ENCODE peak calls at places on chromosomes 12 and 14, in five cellular contexts. W is dorsolateral prefrontal cortex, J is fibroblast of pulmonary artery, L is fibroblast of the aortic adventitia, C is upper lobe of right lung. B is an unnamed sample.

GRCh38 chr12:120361506-120362208 is 7.3 kb downstream of the MSI1 start:
- DNase-seq in W (peak), J (peak), L (peak), C (no peak), B (peak)

GRCh38 chr12:81078469-81079196 is 754 bp downstream of the ACSS3 start:
- DNase-seq in W (no peak), J (peak), L (peak), C (no peak), B (peak)

GRCh38 chr12:46109343-46110219 is 119.2 kb upstream of the SCAF11 start:
- DNase-seq in W (no peak), J (no peak), L (no peak), C (no peak), B (no peak)

GRCh38 chr14:102026934-102027333 is 59.9 kb downstream of the HSP90AA1 start:
- DNase-seq in W (no peak), J (no peak), L (no peak), C (no peak), B (no peak)

GRCh38 chr12:110590806-110591326 is 7.7 kb upstream of the PPTC7 start:
- DNase-seq in W (no peak), J (peak), L (peak), C (no peak), B (peak)

GRCh38 chr12:115140981-115141380 is 457.0 kb upstream of the TBX3 start:
- DNase-seq in W (no peak), J (no peak), L (no peak), C (no peak), B (no peak)

GRCh38 chr14:44505588-44505987 is 1.5 kb downstream of the FSCB start:
- DNase-seq in W (no peak), J (no peak), L (no peak), C (no peak), B (no peak)

GRCh38 chr12:68868043-68868790 is 60.2 kb downstream of the MDM2 start:
- DNase-seq in W (no peak), J (no peak), L (no peak), C (no peak), B (no peak)

GRCh38 chr14:76948213-76948947 is 80.1 kb downstream of the IRF2BPL start:
- DNase-seq in W (no peak), J (no peak), L (no peak), C (peak), B (no peak)

GRCh38 chr12:10304161-10304574 is 3.5 kb upstream of the KLRD1 start:
- DNase-seq in W (no peak), J (peak), L (peak), C (no peak), B (peak)

GRCh38 chr12:32051511-32052299 is 54.9 kb upstream of the BICD1 start:
- DNase-seq in W (no peak), J (peak), L (peak), C (no peak), B (peak)

GRCh38 chr14:53452005-53452678 is 299.0 kb upstream of the DDHD1 start:
- DNase-seq in W (no peak), J (no peak), L (no peak), C (no peak), B (no peak)

GRCh38 chr12:49671051-49671765 is 36.0 kb downstream of the FMNL3 start:
- DNase-seq in W (no peak), J (no peak), L (no peak), C (no peak), B (no peak)

GRCh38 chr14:93042968-93043940 is 72.5 kb downstream of the ITPK1 start:
- DNase-seq in W (no peak), J (peak), L (peak), C (peak), B (peak)

GRCh38 chr14:99174920-99175319 is 97.1 kb downstream of the BCL11B start:
- DNase-seq in W (no peak), J (no peak), L (no peak), C (no peak), B (no peak)

GRCh38 chr12:56189918-56190694 is 823 bp upstream of the SMARCC2 start:
- DNase-seq in W (peak), J (peak), L (peak), C (peak), B (peak)

GRCh38 chr14:105497671-105498429 is 6.8 kb downstream of the TEDC1 start:
- DNase-seq in W (peak), J (no peak), L (no peak), C (peak), B (no peak)

GRCh38 chr12:120413901-120414695 is 23.8 kb upstream of the COX6A1 start:
- DNase-seq in W (no peak), J (no peak), L (no peak), C (no peak), B (no peak)

GRCh38 chr14:92473947-92474535 is 39.5 kb upstream of the RIN3 start:
- DNase-seq in W (no peak), J (no peak), L (no peak), C (no peak), B (peak)

GRCh38 chr12:117093918-117094630 is 5.1 kb downstream of the TESC start:
- DNase-seq in W (no peak), J (no peak), L (no peak), C (peak), B (no peak)

GRCh38 chr12:98066251-98066650 is 449.1 kb upstream of the TMPO start:
- DNase-seq in W (no peak), J (no peak), L (no peak), C (no peak), B (no peak)

GRCh38 chr14:36658091-36659009 is 3.3 kb upstream of the PAX9 start:
- DNase-seq in W (no peak), J (no peak), L (no peak), C (no peak), B (no peak)

GRCh38 chr12:92234533-92234932 is 88.9 kb upstream of the BTG1 start:
- DNase-seq in W (no peak), J (no peak), L (no peak), C (no peak), B (peak)

GRCh38 chr12:50221228-50222008 is 54.2 kb upstream of the CERS5 start:
- DNase-seq in W (no peak), J (peak), L (peak), C (no peak), B (peak)

GRCh38 chr12:50825372-50825838 is 17.3 kb upstream of the TMPRSS12 start:
- DNase-seq in W (no peak), J (peak), L (peak), C (no peak), B (peak)

GRCh38 chr12:7989827-7990491 is 42.6 kb upstream of the FOXJ2 start:
- DNase-seq in W (no peak), J (peak), L (no peak), C (peak), B (no peak)

GRCh38 chr14:76904100-76904739 is 78.0 kb downstream of the LRRC74A start:
- DNase-seq in W (no peak), J (peak), L (peak), C (no peak), B (peak)

GRCh38 chr12:106070147-106070546 is 68.6 kb downstream of the NUAK1 start:
- DNase-seq in W (no peak), J (no peak), L (no peak), C (no peak), B (no peak)

GRCh38 chr12:120917748-120918147 is 13.6 kb upstream of the SPPL3 start:
- DNase-seq in W (no peak), J (no peak), L (no peak), C (no peak), B (no peak)

GRCh38 chr12:39620664-39621658 is 1.4 kb upstream of the ABCD2 start:
- DNase-seq in W (no peak), J (peak), L (peak), C (no peak), B (peak)

GRCh38 chr12:82817368-82817767 is 130.7 kb downstream of the TMTC2 start:
- DNase-seq in W (no peak), J (no peak), L (no peak), C (no peak), B (peak)

GRCh38 chr14:58301416-58301815 is 3.1 kb downstream of the ARID4A start:
- DNase-seq in W (no peak), J (no peak), L (no peak), C (no peak), B (no peak)

GRCh38 chr14:60151715-60152114 is 13.5 kb downstream of the DHRS7 start:
- DNase-seq in W (peak), J (peak), L (peak), C (peak), B (peak)

GRCh38 chr14:98622208-98623051 is 649.6 kb downstream of the BCL11B start:
- DNase-seq in W (no peak), J (no peak), L (no peak), C (no peak), B (peak)

GRCh38 chr12:82527165-82527780 is 159.4 kb upstream of the TMTC2 start:
- DNase-seq in W (no peak), J (peak), L (peak), C (no peak), B (peak)

GRCh38 chr14:100540141-100540925 is 46.9 kb downstream of the BEGAIN start:
- DNase-seq in W (peak), J (no peak), L (no peak), C (no peak), B (no peak)
- TF ChIP-seq CTCF in W (no peak), J (peak), L (no peak), C (peak), B (peak)

GRCh38 chr12:133206390-133206789 is 25.1 kb downstream of the ZNF268 start:
- DNase-seq in W (no peak), J (no peak), L (no peak), C (no peak), B (no peak)
- H3K4me3 ChIP-seq in W (no peak), J (no peak), L (no peak), C (no peak), B (no peak)

GRCh38 chr14:81170104-81170828 is 50.5 kb downstream of the GTF2A1 start:
- DNase-seq in W (peak), J (peak), L (peak), C (peak), B (peak)

GRCh38 chr14:81172353-81172752 is 48.4 kb downstream of the GTF2A1 start:
- DNase-seq in W (no peak), J (no peak), L (no peak), C (no peak), B (no peak)

GRCh38 chr14:81169711-81170103 is 51.1 kb downstream of the GTF2A1 start:
- DNase-seq in W (peak), J (no peak), L (peak), C (peak), B (no peak)

GRCh38 chr14:81169267-81169666 is 51.5 kb downstream of the GTF2A1 start:
- DNase-seq in W (no peak), J (no peak), L (no peak), C (no peak), B (no peak)

GRCh38 chr14:81170829-81171195 is 49.9 kb downstream of the GTF2A1 start:
- DNase-seq in W (no peak), J (no peak), L (no peak), C (no peak), B (no peak)
- TF ChIP-seq CTCF in W (peak), J (no peak), L (no peak), C (no peak), B (no peak)

GRCh38 chr12:22728989-22729388 is 104.0 kb downstream of the ETNK1 start:
- DNase-seq in W (no peak), J (no peak), L (no peak), C (no peak), B (peak)
- H3K4me3 ChIP-seq in W (no peak), J (no peak), L (no peak), C (no peak), B (no peak)

GRCh38 chr12:63264629-63265028 is 113.6 kb upstream of the AVPR1A start:
- DNase-seq in W (no peak), J (no peak), L (no peak), C (no peak), B (no peak)
- TF ChIP-seq CTCF in W (no peak), J (no peak), L (no peak), C (no peak), B (no peak)

GRCh38 chr12:124788936-124789555 is 74.6 kb downstream of the SCARB1 start:
- DNase-seq in W (no peak), J (no peak), L (no peak), C (no peak), B (no peak)

GRCh38 chr12:124782132-124782531 is 81.5 kb downstream of the SCARB1 start:
- DNase-seq in W (no peak), J (peak), L (no peak), C (no peak), B (no peak)

GRCh38 chr12:124784871-124785572 is 78.6 kb downstream of the SCARB1 start:
- DNase-seq in W (no peak), J (no peak), L (no peak), C (no peak), B (no peak)

GRCh38 chr12:124783087-124783486 is 80.6 kb downstream of the SCARB1 start:
- DNase-seq in W (no peak), J (no peak), L (no peak), C (no peak), B (no peak)

DNA sequence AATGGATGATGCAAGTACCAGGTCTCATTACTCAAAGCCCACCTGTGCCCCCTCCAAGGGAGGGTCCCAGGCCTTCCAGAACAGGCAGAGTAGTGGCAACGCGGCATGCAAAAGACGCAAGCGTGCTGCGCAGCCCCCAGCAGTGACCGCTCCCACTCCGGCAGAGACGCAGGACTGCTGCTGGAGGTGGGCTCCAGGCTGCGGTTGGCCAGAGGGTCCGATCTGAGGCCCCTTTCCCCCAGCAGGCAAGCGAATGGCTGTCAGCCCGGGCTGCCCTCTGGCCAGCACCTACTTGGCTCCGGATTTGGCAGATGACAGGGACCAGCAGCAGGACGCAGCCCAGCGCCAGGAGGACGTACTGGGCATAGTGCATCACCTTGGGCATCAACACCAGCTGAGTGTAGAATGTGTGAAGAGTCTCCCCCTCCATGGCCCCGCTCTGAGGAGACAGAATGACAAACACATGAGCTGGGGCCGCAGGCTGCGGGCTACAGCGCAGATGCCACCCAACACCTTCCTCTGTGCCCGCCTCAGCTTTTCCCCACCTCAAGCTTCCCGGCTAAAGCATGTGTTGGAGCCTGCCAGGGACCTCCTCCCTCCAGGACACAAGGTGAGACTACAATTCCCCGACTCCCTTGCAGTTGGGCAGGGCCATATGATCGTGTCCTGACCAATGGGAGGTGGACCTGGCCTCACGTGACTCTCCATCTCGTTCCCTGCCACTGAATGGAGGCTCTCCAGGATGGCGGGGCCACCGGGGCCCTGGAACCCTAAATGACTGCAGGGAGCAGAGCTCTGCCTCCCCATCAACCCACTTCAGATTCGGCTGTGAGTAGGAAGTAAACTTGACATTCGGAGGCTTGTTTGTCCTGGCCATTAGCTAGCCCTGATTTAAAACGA is 77.3 kb downstream of the SCARB1 start:
- DNase-seq in W (peak), J (peak), L (peak), C (peak), B (peak)
- H3K4me3 ChIP-seq in W (peak), J (peak), L (peak), C (peak), B (peak)

GRCh38 chr12:293199-293598 is 30.6 kb upstream of the SLC6A13 start:
- DNase-seq in W (no peak), J (no peak), L (no peak), C (no peak), B (no peak)

GRCh38 chr12:291153-291723 is 28.6 kb upstream of the SLC6A13 start:
- DNase-seq in W (no peak), J (no peak), L (peak), C (no peak), B (no peak)

GRCh38 chr12:292186-292585 is 29.6 kb upstream of the SLC6A13 start:
- DNase-seq in W (no peak), J (no peak), L (no peak), C (no peak), B (no peak)

DNA sequence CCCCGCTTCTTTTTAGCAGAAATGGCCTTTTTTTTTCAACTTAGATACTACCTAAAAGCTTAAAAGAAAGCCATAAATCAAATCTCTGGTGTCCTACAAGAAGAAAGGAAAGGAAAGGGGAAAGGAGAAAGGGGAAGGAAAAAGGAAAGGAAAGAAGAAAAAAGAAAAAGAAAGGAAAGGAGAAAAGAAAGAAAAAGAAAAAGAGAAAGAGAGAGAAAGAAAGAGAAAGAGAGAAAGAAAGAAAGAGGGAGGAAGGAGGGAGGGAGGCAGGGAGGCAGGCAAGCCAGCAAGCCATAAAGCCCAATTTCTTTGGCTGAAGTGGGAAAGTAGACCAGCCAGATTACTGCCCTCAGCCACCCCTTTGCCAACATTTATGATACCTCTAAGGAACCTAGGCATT is 32.5 kb upstream of the SLC6A13 start:
- DNase-seq in W (no peak), J (no peak), L (no peak), C (no peak), B (no peak)
- TF ChIP-seq CTCF in W (no peak), J (no peak), L (no peak), C (no peak), B (no peak)

B was measured in astrocyte of the spinal cord.